ENCODE peak calls at places on chromosomes 2 and 18, in five cellular contexts. G is activated CD8-positive, alpha-beta memory T cell treated with anti-CD3 and anti-CD28 coated beads, Interleukin-2, amount 50 U/mL, for 48 hours; L is T-helper 9 cell; E is small intestine; I is NCI-H1105. P is an unnamed sample.

GRCh38 chr2:169716229-169716886 is 17.3 kb upstream of the KLHL23 start:
- DNase-seq in G (no peak), L (no peak), E (peak; percentile 68), I (peak; percentile 40), P (peak; percentile 75)

GRCh38 chr2:240560084-240560479 is at the start of gene DUSP28:
- DNase-seq in G (peak; percentile 96), L (peak; percentile 83), E (peak; percentile 89), I (peak; percentile 67), P (peak; percentile 79)

GRCh38 chr2:30356061-30356460 is 91.0 kb upstream of the LCLAT1 start:
- DNase-seq in G (no peak), L (no peak), E (no peak), I (no peak), P (no peak)

GRCh38 chr2:227436436-227436835 is 35.5 kb upstream of the AGFG1 start:
- DNase-seq in G (no peak), L (no peak), E (no peak), I (no peak), P (no peak)

GRCh38 chr18:8706545-8706980 is 1.2 kb downstream of the MTCL1 start:
- DNase-seq in G (peak; percentile 59), L (no peak), E (no peak), I (no peak), P (peak; percentile 50)

GRCh38 chr2:23005469-23005868 is 379.5 kb upstream of the KLHL29 start:
- DNase-seq in G (no peak), L (no peak), E (no peak), I (no peak), P (no peak)

GRCh38 chr18:39780774-39781173 is 2174.3 kb upstream of the PIK3C3 start:
- DNase-seq in G (no peak), L (no peak), E (no peak), I (no peak), P (no peak)

GRCh38 chr2:1618191-1618961 is 125.9 kb downstream of the PXDN start:
- DNase-seq in G (no peak), L (no peak), E (peak; percentile 74), I (no peak), P (no peak)

GRCh38 chr2:36708119-36708741 is 11.7 kb downstream of the VIT start:
- DNase-seq in G (no peak), L (no peak), E (no peak), I (no peak), P (no peak)

GRCh38 chr2:7427293-7428060 is 510.3 kb downstream of the RNF144A start:
- DNase-seq in G (no peak), L (no peak), E (peak; percentile 58), I (peak; percentile 74), P (peak; percentile 75)

GRCh38 chr18:61475931-61476330 is 142.7 kb downstream of the CDH20 start:
- DNase-seq in G (no peak), L (no peak), E (no peak), I (no peak), P (no peak)

GRCh38 chr18:77650799-77651385 is 401.2 kb downstream of the GALR1 start:
- DNase-seq in G (peak; percentile 91), L (peak; percentile 45), E (peak; percentile 48), I (peak; percentile 76), P (peak; percentile 94)

GRCh38 chr2:173216668-173217067 is 138.0 kb upstream of the CDCA7 start:
- DNase-seq in G (no peak), L (no peak), E (no peak), I (no peak), P (no peak)

GRCh38 chr2:234666911-234667310 is 170.0 kb upstream of the ARL4C start:
- DNase-seq in G (no peak), L (no peak), E (no peak), I (no peak), P (no peak)

GRCh38 chr2:188869560-188869959 is 104.6 kb upstream of the COL3A1 start:
- DNase-seq in G (no peak), L (no peak), E (no peak), I (no peak), P (no peak)

GRCh38 chr2:71906357-71906973 is 241.2 kb downstream of the CYP26B1 start:
- DNase-seq in G (no peak), L (no peak), E (no peak), I (no peak), P (no peak)

GRCh38 chr2:128185576-128185975 is 94.6 kb downstream of the UGGT1 start:
- DNase-seq in G (no peak), L (no peak), E (no peak), I (no peak), P (no peak)

GRCh38 chr2:178510388-178510787 is 30.1 kb downstream of the PLEKHA3 start:
- DNase-seq in G (no peak), L (no peak), E (no peak), I (no peak), P (no peak)

GRCh38 chr2:12552092-12552491 is 164.6 kb upstream of the TRIB2 start:
- DNase-seq in G (no peak), L (no peak), E (no peak), I (no peak), P (no peak)

GRCh38 chr2:124973396-124973795 is 948.3 kb downstream of the CNTNAP5 start:
- DNase-seq in G (no peak), L (no peak), E (no peak), I (no peak), P (no peak)

GRCh38 chr2:47629501-47630460 is 153.2 kb upstream of the MSH6 start:
- DNase-seq in G (no peak), L (no peak), E (no peak), I (no peak), P (no peak)

P was measured in NCI-H146.